ENCODE peak calls at places on chromosome 20, in four cellular contexts. N is right lobe of liver, V is A549, C is transverse colon. K is an unnamed sample. For H3K4me1, the result is how much of the 10 kb centered on the place peaks cover.

GRCh38 chr20:41154436-41155176 is 17.3 kb downstream of the PLCG1 start:
- DNase-seq in N (peak), V (no peak), C (no peak), K (no peak)

GRCh38 chr20:40720826-40721225 is 31.8 kb upstream of the MAFB start:
- DNase-seq in N (no peak), V (no peak), C (no peak), K (no peak)

GRCh38 chr20:54506643-54507042 is 31.2 kb downstream of the DOK5 start:
- DNase-seq in N (no peak), V (no peak), C (no peak), K (no peak)

GRCh38 chr20:56540415-56540814 is 7.4 kb downstream of the FAM209B start:
- DNase-seq in N (no peak), V (no peak), C (no peak), K (no peak)

GRCh38 chr20:38050691-38051090 is 17.1 kb downstream of the RPRD1B start:
- DNase-seq in N (no peak), V (no peak), C (no peak), K (no peak)

GRCh38 chr20:54174452-54175175 is 828 bp upstream of the CYP24A1 start:
- DNase-seq in N (no peak), V (peak), C (no peak), K (no peak)

GRCh38 chr20:47196091-47197081 is 160.1 kb downstream of the ZMYND8 start:
- DNase-seq in N (peak), V (peak), C (peak), K (peak)

GRCh38 chr20:59820204-59821041 is 113.0 kb downstream of the SYCP2 start:
- DNase-seq in N (no peak), V (no peak), C (no peak), K (peak)

GRCh38 chr20:37160683-37161082 is 18.4 kb upstream of the RPN2 start:
- DNase-seq in N (no peak), V (no peak), C (no peak), K (no peak)

GRCh38 chr20:55583036-55583435 is 422.3 kb downstream of the CBLN4 start:
- DNase-seq in N (no peak), V (no peak), C (no peak), K (no peak)

GRCh38 chr20:48769111-48769879 is 58.5 kb downstream of the PREX1 start:
- DNase-seq in N (no peak), V (no peak), C (no peak), K (no peak)

GRCh38 chr20:8431538-8432434 is 299.7 kb downstream of the PLCB1 start:
- DNase-seq in N (peak), V (no peak), C (peak), K (no peak)

GRCh38 chr20:63130654-63131577 is 85.0 kb downstream of the YTHDF1 start:
- DNase-seq in N (peak), V (no peak), C (no peak), K (peak)

GRCh38 chr20:53425481-53425880 is 168.2 kb downstream of the ZNF217 start:
- DNase-seq in N (no peak), V (no peak), C (no peak), K (no peak)

DNA sequence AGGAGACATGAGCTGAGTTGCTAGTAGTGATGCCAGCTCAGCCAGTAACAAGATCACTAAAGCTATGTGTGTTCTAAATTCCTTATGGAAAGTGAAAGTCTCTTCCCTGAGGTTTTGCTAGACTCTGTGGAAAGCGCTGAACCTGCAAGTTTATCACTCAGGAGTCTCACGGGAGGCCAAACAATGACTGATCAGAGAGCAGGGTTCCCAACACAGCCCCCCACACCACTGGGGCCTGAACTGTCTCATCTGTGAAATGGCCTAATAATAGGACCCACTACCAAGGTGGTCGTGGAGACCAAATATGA is 19.9 kb downstream of the ACSS1 start:
- DNase-seq in N (peak), V (no peak), C (no peak), K (no peak)
- H3K4me1 ChIP-seq in N (under half), V (under half), C (half or more), K (under half)

DNA sequence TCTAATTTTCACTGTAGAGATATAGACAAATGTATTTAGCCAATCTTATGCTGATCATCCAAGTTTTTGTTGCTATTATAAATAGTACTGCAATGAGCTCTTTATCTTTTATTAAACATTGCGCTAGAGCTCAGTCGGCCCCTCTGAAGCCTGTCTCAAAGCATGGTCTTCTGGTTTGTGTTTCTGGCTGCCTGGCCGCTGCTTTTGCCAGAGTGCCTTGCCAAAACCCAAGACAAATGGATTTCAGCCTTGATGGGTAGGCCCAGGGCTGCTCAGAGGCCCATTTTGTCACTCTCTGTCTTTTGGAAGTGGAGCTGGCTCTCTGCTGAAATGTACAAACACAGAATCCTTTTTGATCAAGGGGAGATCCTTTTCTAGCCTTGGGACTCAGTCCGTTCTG is 102.9 kb upstream of the KCNG1 start:
- DNase-seq in N (no peak), V (no peak), C (no peak), K (no peak)
- H3K4me1 ChIP-seq in N (under half), V (under half), C (half or more), K (under half)

GRCh38 chr20:50113420-50114224 is 672 bp upstream of the UBE2V1 start:
- DNase-seq in N (no peak), V (no peak), C (no peak), K (peak)

GRCh38 chr20:50115041-50115512 is 2.1 kb upstream of the UBE2V1 start:
- DNase-seq in N (no peak), V (no peak), C (no peak), K (no peak)

GRCh38 chr20:50118203-50118602 is 5.3 kb upstream of the UBE2V1 start:
- DNase-seq in N (no peak), V (no peak), C (no peak), K (no peak)

GRCh38 chr20:50116368-50116999 is 3.5 kb upstream of the UBE2V1 start:
- DNase-seq in N (no peak), V (no peak), C (no peak), K (no peak)

DNA sequence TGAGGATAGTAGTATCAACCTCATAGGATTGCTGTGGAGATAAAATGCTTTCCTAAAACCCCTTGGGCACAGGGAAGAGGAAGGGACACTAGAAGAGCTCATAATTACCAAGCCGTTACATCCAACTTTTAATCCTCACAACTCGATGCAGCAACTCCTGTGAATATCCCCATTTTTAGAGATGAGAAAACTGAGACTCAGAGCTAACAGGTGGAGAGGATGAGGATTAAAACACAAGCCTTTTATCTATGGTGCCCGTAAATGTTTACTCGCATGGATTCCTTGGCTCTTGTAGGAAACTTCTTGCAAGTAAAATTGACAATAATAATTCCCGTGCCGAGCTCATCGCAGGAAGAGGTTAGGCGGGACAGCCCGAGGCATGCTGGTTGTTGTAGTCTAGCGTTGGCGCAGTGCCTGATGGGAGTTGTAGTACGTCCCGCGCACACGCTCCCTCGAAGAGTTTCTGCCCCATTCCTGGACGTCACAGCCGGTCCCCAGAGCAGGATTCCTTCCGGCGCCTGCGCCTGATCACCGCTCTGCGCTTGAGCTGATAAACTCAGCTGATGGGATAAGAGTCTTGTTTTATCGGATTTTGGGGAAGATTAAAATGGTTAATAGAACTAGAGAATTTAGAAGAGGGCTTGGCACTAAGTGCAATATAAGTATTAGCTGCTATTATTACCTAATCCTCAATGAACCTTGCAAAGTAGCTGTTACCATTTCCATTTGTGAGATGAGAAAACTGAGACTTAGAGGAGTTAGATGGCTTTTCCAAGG is 2.8 kb upstream of the UBE2V1 start:
- DNase-seq in N (peak), V (peak), C (peak), K (peak)
- H3K4me1 ChIP-seq in N (under half), V (under half), C (under half), K (under half)

GRCh38 chr20:44210422-44211176 is at the start of gene OSER1:
- DNase-seq in N (peak), V (peak), C (peak), K (peak)
- H3K4me1 ChIP-seq in N (under half), V (under half), C (under half), K (under half)

GRCh38 chr20:25043499-25044260 is 14.3 kb downstream of the ACSS1 start:
- DNase-seq in N (peak), V (no peak), C (no peak), K (no peak)
- H3K4me1 ChIP-seq in N (under half), V (under half), C (under half), K (under half)

DNA sequence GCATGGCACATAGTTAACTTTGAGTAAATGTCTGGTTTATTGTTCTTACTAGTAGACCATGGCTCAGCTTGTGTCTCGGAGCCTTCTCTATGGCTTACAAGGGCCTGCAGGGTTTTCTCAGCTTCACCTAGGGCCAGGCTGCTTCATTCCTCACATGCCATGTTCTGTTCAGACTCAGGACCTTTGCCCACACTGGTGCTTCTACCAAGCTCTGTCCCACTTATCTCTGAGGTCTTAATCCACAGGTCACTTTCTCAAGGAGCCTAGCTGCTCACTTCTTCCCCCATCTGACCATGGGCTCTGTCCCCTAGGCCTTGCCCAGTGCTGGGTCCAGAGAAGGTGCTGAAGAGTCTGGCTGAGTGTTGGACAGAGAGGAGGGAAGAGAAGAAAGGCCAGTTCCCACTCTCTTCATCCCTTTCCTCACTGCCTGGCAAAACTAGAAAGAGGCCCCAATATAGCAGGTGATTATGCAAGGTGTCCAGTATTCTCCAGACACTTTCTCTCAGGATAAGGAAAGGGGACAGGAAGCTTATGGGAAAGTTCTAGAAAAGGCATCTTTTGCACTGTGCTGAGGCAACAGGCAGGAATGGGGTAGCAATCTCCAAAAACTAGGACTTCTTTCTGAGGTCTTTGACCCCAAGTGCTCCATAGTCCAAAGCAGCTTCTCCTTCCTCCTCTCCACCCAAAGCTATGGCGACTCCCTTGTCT is 40.0 kb downstream of the COX4I2 start:
- DNase-seq in N (no peak), V (no peak), C (no peak), K (no peak)
- H3K4me1 ChIP-seq in N (under half), V (half or more), C (under half), K (half or more)

GRCh38 chr20:23773127-23773526 is 22.4 kb upstream of the CST1 start:
- DNase-seq in N (no peak), V (no peak), C (no peak), K (no peak)

GRCh38 chr20:23770384-23770783 is 19.6 kb upstream of the CST1 start:
- DNase-seq in N (no peak), V (no peak), C (no peak), K (no peak)

GRCh38 chr20:23773579-23773978 is 22.8 kb upstream of the CST1 start:
- DNase-seq in N (no peak), V (no peak), C (no peak), K (no peak)

GRCh38 chr20:23776067-23776771 is 25.5 kb upstream of the CST1 start:
- DNase-seq in N (no peak), V (no peak), C (no peak), K (no peak)

DNA sequence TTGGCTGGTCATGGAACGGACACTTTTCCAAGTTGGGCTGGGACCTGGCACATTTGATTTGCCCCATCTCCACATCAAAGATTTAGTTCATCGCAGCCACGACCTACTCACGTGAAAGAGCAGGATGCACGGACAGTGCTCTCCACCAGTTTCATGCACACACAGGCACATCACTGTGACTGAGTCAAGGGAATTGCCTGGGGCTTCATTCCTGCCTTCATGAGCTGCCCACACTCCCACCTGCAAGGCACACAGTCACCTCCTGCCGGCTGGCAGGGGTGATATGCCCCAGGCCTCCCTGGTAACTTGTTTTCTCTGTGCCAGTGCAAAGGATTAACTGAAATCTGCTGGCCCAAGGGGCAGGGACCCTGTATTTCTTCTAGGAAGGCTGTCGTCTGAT is 23.3 kb upstream of the CST1 start:
- DNase-seq in N (no peak), V (no peak), C (no peak), K (no peak)
- H3K4me1 ChIP-seq in N (under half), V (under half), C (under half), K (under half)

GRCh38 chr20:50379049-50379990 is 130.9 kb upstream of the PTPN1 start:
- DNase-seq in N (peak), V (no peak), C (peak), K (no peak)
- H3K4me1 ChIP-seq in N (under half), V (half or more), C (half or more), K (under half)